ENCODE peak calls at places on chromosomes 11 and 22, in five cellular contexts. K is AG04450, Y is GM13977, M is uterus, T is mucosa of descending colon. Z is an unnamed sample.
A peak's percentile ranks its signal among the peaks of the same experiment; 100 is the strongest.

GRCh38 chr11:122365545-122366380 is 249.7 kb upstream of the BLID start:
- DNase-seq in M (no peak), K (no peak), T (no peak), Y (no peak), Z (no peak)

GRCh38 chr22:44577391-44578114 is 79.5 kb upstream of the RTL6 start:
- DNase-seq in K (no peak), T (no peak), Y (no peak), M (no peak), Z (peak; percentile 73)

GRCh38 chr11:116413861-116414260 is 358.9 kb downstream of the BUD13 start:
- DNase-seq in T (no peak), K (no peak), M (no peak), Y (no peak), Z (no peak)

GRCh38 chr11:93216511-93217121 is 18.8 kb upstream of the SLC36A4 start:
- DNase-seq in T (no peak), M (no peak), K (no peak), Y (no peak), Z (no peak)

GRCh38 chr11:26457660-26458059 is 114.4 kb downstream of the MUC15 start:
- DNase-seq in K (no peak), M (no peak), Y (no peak), T (no peak), Z (no peak)

GRCh38 chr11:60195923-60196368 is 13.1 kb upstream of the MS4A6A start:
- DNase-seq in Y (no peak), T (no peak), M (no peak), K (no peak), Z (no peak)

GRCh38 chr11:72358461-72359405 is 75.6 kb downstream of the CLPB start:
- DNase-seq in K (no peak), T (no peak), M (peak; percentile 25), Y (no peak), Z (no peak)

GRCh38 chr11:93743316-93743715 is 1.8 kb downstream of the C11orf54 start:
- DNase-seq in K (no peak), Y (no peak), M (no peak), T (peak; percentile 44), Z (no peak)

GRCh38 chr11:3123761-3124733 is 41.1 kb downstream of the OSBPL5 start:
- DNase-seq in T (peak; percentile 67), Y (no peak), M (peak; percentile 93), K (peak; percentile 88), Z (peak; percentile 69)

GRCh38 chr11:6682591-6682935 is 577 bp downstream of the MRPL17 start:
- DNase-seq in Y (no peak), M (no peak), T (peak; percentile 27), K (no peak), Z (no peak)

GRCh38 chr22:38718414-38718813 is 12.7 kb downstream of the GTPBP1 start:
- DNase-seq in T (peak; percentile 79), K (no peak), Y (no peak), M (peak; percentile 59), Z (no peak)

GRCh38 chr22:33897621-33897910 is 22.7 kb downstream of the LARGE1 start:
- DNase-seq in T (no peak), Y (no peak), K (no peak), M (no peak), Z (no peak)

GRCh38 chr11:128632151-128632791 is 44.9 kb upstream of the ETS1 start:
- DNase-seq in M (peak; percentile 44), K (peak; percentile 45), Y (peak; percentile 63), T (no peak), Z (no peak)

GRCh38 chr11:5737091-5737490 is 843 bp downstream of the OR56B1 start:
- DNase-seq in Y (no peak), M (no peak), K (peak; percentile 2), T (no peak), Z (no peak)

GRCh38 chr11:8586184-8586583 is 7.8 kb downstream of the STK33 start:
- DNase-seq in T (no peak), M (no peak), K (no peak), Y (no peak), Z (no peak)

GRCh38 chr11:27933992-27934829 is 173.7 kb downstream of the KIF18A start:
- DNase-seq in K (peak; percentile 89), M (peak; percentile 14), T (no peak), Y (no peak), Z (no peak)

GRCh38 chr22:42905217-42905616 is 48.1 kb upstream of the ARFGAP3 start:
- DNase-seq in M (no peak), T (no peak), Y (no peak), K (no peak), Z (no peak)

GRCh38 chr22:42905702-42906183 is 48.7 kb upstream of the ARFGAP3 start:
- DNase-seq in Y (no peak), K (no peak), M (no peak), T (peak; percentile 71), Z (no peak)

GRCh38 chr22:42902875-42903510 is 45.9 kb upstream of the ARFGAP3 start:
- DNase-seq in T (no peak), Y (no peak), K (peak; percentile 66), M (peak; percentile 31), Z (no peak)

GRCh38 chr22:42904049-42904448 is 47.0 kb upstream of the ARFGAP3 start:
- DNase-seq in M (no peak), Y (no peak), K (no peak), T (no peak), Z (no peak)

GRCh38 chr22:42901790-42902508 is 44.9 kb upstream of the ARFGAP3 start:
- DNase-seq in Y (no peak), M (no peak), K (no peak), T (no peak), Z (no peak)
- TF ChIP-seq CTCF in Y (peak; percentile 33), M (no peak), K (peak; percentile 26), T (no peak), Z (peak; percentile 64)

DNA sequence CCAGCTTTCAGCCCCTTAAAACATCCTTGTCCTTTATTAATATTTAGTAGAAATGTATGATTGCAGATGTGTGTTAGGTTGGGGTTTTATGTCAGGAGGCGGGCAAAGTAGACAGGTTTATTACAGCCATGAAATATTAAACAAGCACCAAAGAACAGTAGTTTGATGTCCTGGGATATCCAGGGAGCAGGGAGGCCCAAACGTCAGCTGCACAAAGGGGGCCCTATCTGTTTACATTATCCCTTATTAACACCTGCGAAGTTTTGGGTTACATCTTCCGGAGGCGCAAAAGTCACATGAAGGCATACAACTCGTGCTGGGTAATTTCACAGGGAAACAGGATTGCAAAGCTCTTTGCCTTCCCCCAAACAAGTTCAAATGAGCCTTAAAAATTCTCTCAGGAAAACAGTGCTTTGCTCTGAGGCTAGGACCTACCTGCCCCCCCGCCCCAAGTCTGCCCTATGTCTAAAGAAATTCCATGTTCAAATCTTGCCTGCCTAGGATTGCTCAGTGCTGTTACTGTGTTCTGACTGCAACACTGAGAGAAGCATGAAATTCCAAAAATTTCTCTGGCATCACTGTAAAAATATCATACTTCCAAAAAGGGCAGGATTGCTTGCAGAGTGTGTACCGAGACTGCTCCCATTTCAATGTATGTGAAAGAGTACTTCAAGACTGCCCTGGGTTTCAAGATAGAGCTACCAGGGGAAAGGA is 8.9 kb downstream of the MN1 start:
- DNase-seq in Y (no peak), T (no peak), K (no peak), M (no peak), Z (no peak)
- TF ChIP-seq CTCF in Y (no peak), T (no peak), K (no peak), M (no peak), Z (no peak)

DNA sequence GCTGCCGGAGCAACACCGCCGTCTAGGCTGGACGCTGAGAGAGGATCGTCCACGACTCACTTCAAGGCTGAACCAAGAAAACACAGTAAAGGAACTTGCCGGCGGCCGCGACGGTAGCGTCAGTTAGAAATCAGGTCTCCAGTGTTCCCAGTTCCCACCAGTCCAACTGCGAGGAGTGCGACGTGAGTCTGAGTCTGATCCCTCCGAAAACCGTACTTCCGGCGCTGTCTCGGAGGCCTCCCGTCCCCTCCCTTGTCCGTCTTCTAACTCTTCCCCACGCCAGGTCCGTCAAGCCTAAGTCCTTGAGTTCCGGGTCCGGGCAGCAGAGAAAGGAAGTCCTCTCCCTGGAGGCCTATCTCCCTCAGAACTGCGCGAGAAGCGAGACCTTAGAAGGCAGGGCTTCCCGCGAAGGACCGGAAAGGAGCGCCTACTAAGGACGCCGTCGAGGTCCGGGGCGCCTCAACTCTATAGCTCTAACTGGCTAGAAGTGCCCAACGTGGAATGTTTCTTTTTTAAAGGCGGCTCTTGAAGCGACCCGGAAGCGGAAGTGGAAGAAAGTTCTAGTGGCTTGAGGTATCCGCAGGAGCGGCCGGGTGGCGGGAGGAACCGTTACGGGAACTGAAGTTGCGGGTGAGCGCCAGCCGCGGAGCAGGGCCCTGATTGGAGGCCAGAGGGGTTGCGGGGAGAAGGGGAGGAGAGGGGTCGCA is at the start of the genes BANF1 and EIF1AD:
- DNase-seq in M (peak; percentile 93), K (peak; percentile 94), T (peak; percentile 93), Y (peak; percentile 92), Z (peak; percentile 96)
- TF ChIP-seq CTCF in M (no peak), K (no peak), T (no peak), Y (no peak), Z (no peak)

DNA sequence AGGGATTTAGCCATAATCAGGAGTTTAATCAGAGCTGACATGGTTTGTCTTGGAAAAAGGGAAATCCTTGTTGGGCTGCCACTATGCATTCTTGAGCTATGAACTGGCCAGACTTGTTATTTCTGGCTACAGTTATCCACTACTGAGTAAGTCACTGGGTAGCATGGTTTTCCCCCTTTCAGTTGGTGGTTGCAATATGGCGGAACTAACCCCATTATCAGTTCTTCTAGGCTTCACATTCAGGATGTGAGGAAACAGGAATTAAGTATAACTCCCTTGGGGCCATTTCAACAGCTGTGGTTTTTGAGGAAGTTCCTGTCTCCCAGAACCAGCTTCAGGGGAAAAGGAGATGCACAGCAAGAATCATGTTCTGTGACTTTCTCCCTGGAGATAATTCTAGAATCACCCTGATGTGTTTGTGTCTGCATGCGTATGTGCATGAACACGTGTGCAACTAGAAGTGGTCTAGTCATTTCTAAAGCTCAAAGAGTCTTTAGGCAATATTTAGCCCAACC is 103.0 kb upstream of the CD44 start:
- DNase-seq in T (no peak), Y (no peak), M (no peak), K (peak; percentile 49), Z (no peak)
- TF ChIP-seq CTCF in T (no peak), Y (no peak), M (no peak), K (no peak), Z (no peak)